ENCODE peak calls at places on chromosomes 3 and 15, in seven cellular contexts. H, E, O, A, F, B and Y are unnamed samples.

GRCh38 chr3:134365766-134366065 is 8.5 kb downstream of the AMOTL2 start:
- DNase-seq in O (no peak), E (no peak), B (no peak), F (no peak), H (no peak), A (no peak), Y (no peak)

GRCh38 chr3:169090559-169090958 is 573.0 kb downstream of the MECOM start:
- DNase-seq in H (no peak), O (no peak), F (no peak), E (no peak), A (no peak), B (peak), Y (no peak)

GRCh38 chr3:66480666-66481065 is 20.2 kb downstream of the LRIG1 start:
- DNase-seq in H (no peak), B (peak), O (no peak), E (no peak), F (no peak), A (peak), Y (no peak)

GRCh38 chr3:29138171-29138570 is 142.7 kb upstream of the RBMS3 start:
- DNase-seq in H (no peak), B (no peak), E (no peak), O (no peak), F (no peak), A (no peak), Y (no peak)

GRCh38 chr15:31340047-31340446 is 13.4 kb downstream of the KLF13 start:
- DNase-seq in H (no peak), E (no peak), F (no peak), A (no peak), O (no peak), B (no peak), Y (no peak)

GRCh38 chr3:18389108-18389733 is 35.9 kb downstream of the SATB1 start:
- DNase-seq in F (peak), E (no peak), H (no peak), A (no peak), B (no peak), O (no peak), Y (peak)

GRCh38 chr3:81425198-81425868 is 336.1 kb downstream of the GBE1 start:
- DNase-seq in F (no peak), O (no peak), H (no peak), A (no peak), E (peak), B (peak), Y (no peak)

GRCh38 chr15:88954431-88955277 is 41.5 kb upstream of the MFGE8 start:
- DNase-seq in E (no peak), F (no peak), H (no peak), B (peak), O (no peak), A (no peak), Y (no peak)

GRCh38 chr15:51193526-51193925 is 98.8 kb upstream of the TNFAIP8L3 start:
- DNase-seq in B (no peak), H (no peak), F (no peak), A (no peak), E (no peak), O (no peak), Y (no peak)

GRCh38 chr15:39908186-39908585 is 11.9 kb downstream of the GPR176 start:
- DNase-seq in O (no peak), E (peak), F (peak), B (peak), A (no peak), H (no peak), Y (no peak)

GRCh38 chr3:29176501-29176900 is 104.4 kb upstream of the RBMS3 start:
- DNase-seq in H (no peak), A (no peak), B (no peak), F (no peak), O (peak), E (no peak), Y (no peak)

GRCh38 chr3:38117748-38118420 is 19.0 kb downstream of the ACAA1 start:
- DNase-seq in O (peak), F (peak), B (peak), E (peak), H (peak), A (peak), Y (peak)

GRCh38 chr3:40035177-40035576 is 225.8 kb downstream of the MYRIP start:
- DNase-seq in E (no peak), A (no peak), F (no peak), B (peak), O (no peak), H (no peak), Y (no peak)

GRCh38 chr3:101038393-101038792 is 45.2 kb upstream of the ABI3BP start:
- DNase-seq in E (no peak), A (no peak), H (no peak), O (no peak), F (no peak), B (peak), Y (no peak)